ENCODE peak calls at places on chromosome X, in eight cellular contexts. One of them, this sample, is unnamed.

GRCh38 chrX:8939344-8939743 is 94.6 kb downstream of the FAM9B start:
- DNase-seq in omental fat pad: no peak
- DNase-seq in ELF-1: no peak
- DNase-seq in fibroblast of the conjunctiva: no peak
- DNase-seq in ELR: no peak
- DNase-seq in Right ventricle myocardium superior: no peak
- DNase-seq in NCI-H1417: peak; percentile 22
- DNase-seq in HT1080: no peak
- DNase-seq in this sample: no peak

GRCh38 chrX:10157032-10157341 is 212 bp downstream of the CLCN4 start:
- DNase-seq in NCI-H1417: no peak
- DNase-seq in ELR: no peak
- DNase-seq in ELF-1: no peak
- DNase-seq in fibroblast of the conjunctiva: no peak
- DNase-seq in omental fat pad: no peak
- DNase-seq in HT1080: no peak
- DNase-seq in Right ventricle myocardium superior: no peak
- DNase-seq in this sample: no peak

GRCh38 chrX:128653524-128653923 is 601.3 kb upstream of the ACTRT1 start:
- DNase-seq in HT1080: no peak
- DNase-seq in fibroblast of the conjunctiva: no peak
- DNase-seq in omental fat pad: no peak
- DNase-seq in ELF-1: peak; percentile 26
- DNase-seq in Right ventricle myocardium superior: no peak
- DNase-seq in ELR: no peak
- DNase-seq in NCI-H1417: no peak
- DNase-seq in this sample: no peak

GRCh38 chrX:48493890-48494364 is 14.9 kb upstream of the PORCN start:
- DNase-seq in Right ventricle myocardium superior: no peak
- DNase-seq in NCI-H1417: no peak
- DNase-seq in HT1080: no peak
- DNase-seq in omental fat pad: no peak
- DNase-seq in fibroblast of the conjunctiva: no peak
- DNase-seq in ELR: peak; percentile 60
- DNase-seq in ELF-1: peak; percentile 91
- DNase-seq in this sample: no peak

GRCh38 chrX:54181196-54181953 is 1.7 kb downstream of the FAM120C start:
- DNase-seq in Right ventricle myocardium superior: no peak
- DNase-seq in ELR: peak; percentile 9
- DNase-seq in HT1080: peak; percentile 71
- DNase-seq in ELF-1: peak; percentile 16
- DNase-seq in NCI-H1417: no peak
- DNase-seq in fibroblast of the conjunctiva: no peak
- DNase-seq in omental fat pad: no peak
- DNase-seq in this sample: no peak

GRCh38 chrX:46791927-46792825 is 33.3 kb upstream of the SLC9A7 start:
- DNase-seq in ELF-1: peak; percentile 54
- DNase-seq in ELR: peak; percentile 94
- DNase-seq in Right ventricle myocardium superior: no peak
- DNase-seq in fibroblast of the conjunctiva: peak; percentile 61
- DNase-seq in NCI-H1417: peak; percentile 75
- DNase-seq in omental fat pad: no peak
- DNase-seq in HT1080: peak; percentile 92
- DNase-seq in this sample: peak; percentile 89

GRCh38 chrX:69163936-69164741 is 1.1 kb downstream of the PJA1 start:
- DNase-seq in ELF-1: peak; percentile 63
- DNase-seq in ELR: peak; percentile 3
- DNase-seq in omental fat pad: no peak
- DNase-seq in fibroblast of the conjunctiva: no peak
- DNase-seq in NCI-H1417: peak; percentile 40
- DNase-seq in HT1080: no peak
- DNase-seq in Right ventricle myocardium superior: peak; percentile 44
- DNase-seq in this sample: no peak

GRCh38 chrX:149512225-149512885 is 7.2 kb upstream of the IDS start:
- DNase-seq in ELF-1: peak; percentile 94
- DNase-seq in NCI-H1417: peak; percentile 28
- DNase-seq in Right ventricle myocardium superior: peak; percentile 55
- DNase-seq in omental fat pad: no peak
- DNase-seq in HT1080: peak; percentile 65
- DNase-seq in fibroblast of the conjunctiva: no peak
- DNase-seq in ELR: peak; percentile 56
- DNase-seq in this sample: no peak

GRCh38 chrX:39890807-39891206 is 207.0 kb downstream of the BCOR start:
- DNase-seq in ELF-1: no peak
- DNase-seq in fibroblast of the conjunctiva: no peak
- DNase-seq in NCI-H1417: no peak
- DNase-seq in HT1080: no peak
- DNase-seq in Right ventricle myocardium superior: peak; percentile 51
- DNase-seq in ELR: no peak
- DNase-seq in omental fat pad: no peak
- DNase-seq in this sample: no peak